ENCODE peak calls at places on chromosomes 7 and 10, in four cellular contexts. Z, B, W and J are unnamed samples.

GRCh38 chr10:96138102-96138501 is 8.0 kb downstream of the ZNF518A start:
- DNase-seq in W (peak; percentile 53), Z (no peak), B (no peak), J (no peak)

GRCh38 chr7:13742719-13743640 is 246.5 kb downstream of the ETV1 start:
- DNase-seq in W (no peak), Z (no peak), B (no peak), J (peak; percentile 39)

GRCh38 chr7:157442456-157442855 is 105.7 kb downstream of the DNAJB6 start:
- DNase-seq in W (no peak), B (no peak), Z (no peak), J (no peak)

GRCh38 chr10:19730071-19730470 is 86.2 kb upstream of the PLXDC2 start:
- DNase-seq in W (no peak), B (no peak), Z (no peak), J (no peak)

GRCh38 chr10:123354521-123354920 is 200.3 kb downstream of the BUB3 start:
- DNase-seq in Z (no peak), B (no peak), W (no peak), J (no peak)

GRCh38 chr7:121186746-121187145 is 142.1 kb upstream of the WNT16 start:
- DNase-seq in W (no peak), Z (no peak), B (no peak), J (no peak)

GRCh38 chr7:106644999-106645398 is 16.0 kb downstream of the CCDC71L start:
- DNase-seq in Z (no peak), B (no peak), W (no peak), J (no peak)

GRCh38 chr7:133528796-133529195 is 275.9 kb downstream of the EXOC4 start:
- DNase-seq in B (no peak), Z (no peak), W (no peak), J (no peak)

GRCh38 chr7:128114806-128115205 is 83.6 kb upstream of the LRRC4 start:
- DNase-seq in Z (no peak), B (no peak), W (no peak), J (no peak)

GRCh38 chr7:10940748-10941358 is 32.8 kb upstream of the PHF14 start:
- DNase-seq in B (no peak), W (no peak), Z (no peak), J (no peak)

GRCh38 chr7:114141415-114141814 is 222.6 kb upstream of the PPP1R3A start:
- DNase-seq in B (no peak), Z (no peak), W (no peak), J (no peak)

GRCh38 chr10:127033569-127034175 is 128.4 kb downstream of the DOCK1 start:
- DNase-seq in W (no peak), Z (no peak), B (peak; percentile 84), J (no peak)

GRCh38 chr7:149662591-149663095 is 110.7 kb downstream of the ZNF467 start:
- DNase-seq in W (peak; percentile 8), B (peak; percentile 75), Z (peak; percentile 81), J (peak; percentile 82)

GRCh38 chr7:27933691-27934565 is 194.0 kb downstream of the TAX1BP1 start:
- DNase-seq in W (no peak), Z (no peak), B (no peak), J (no peak)

GRCh38 chr7:17611611-17612010 is 313.2 kb downstream of the AHR start:
- DNase-seq in W (no peak), B (no peak), Z (no peak), J (no peak)

GRCh38 chr10:129642427-129642826 is 175.4 kb downstream of the MGMT start:
- DNase-seq in Z (no peak), B (peak; percentile 91), W (no peak), J (peak; percentile 10)

GRCh38 chr7:7764515-7765138 is 46.2 kb upstream of the RPA3 start:
- DNase-seq in B (no peak), Z (no peak), W (no peak), J (no peak)

GRCh38 chr10:119250641-119251314 is 43.4 kb downstream of the GRK5 start:
- DNase-seq in W (no peak), Z (no peak), B (no peak), J (no peak)

GRCh38 chr10:113273877-113274829 is 278.7 kb upstream of the HABP2 start:
- DNase-seq in W (no peak), Z (no peak), B (no peak), J (no peak)

GRCh38 chr10:1102392-1102791 is 46.2 kb downstream of the WDR37 start:
- DNase-seq in W (no peak), B (no peak), Z (no peak), J (no peak)

GRCh38 chr10:116548301-116548700 is 2.6 kb downstream of the PNLIP start:
- DNase-seq in W (no peak), Z (no peak), B (no peak), J (no peak)

GRCh38 chr7:99000904-99001442 is 122.6 kb downstream of the TRRAP start:
- DNase-seq in W (no peak), B (no peak), Z (no peak), J (no peak)

GRCh38 chr7:106064836-106065559 is 47.1 kb downstream of the SYPL1 start:
- DNase-seq in W (no peak), Z (no peak), B (peak; percentile 78), J (peak; percentile 82)

GRCh38 chr10:7410306-7410799 is 481 bp downstream of the SFMBT2 start:
- DNase-seq in Z (peak; percentile 43), W (no peak), B (no peak), J (no peak)

GRCh38 chr7:80943342-80943741 is 24.5 kb upstream of the SEMA3C start:
- DNase-seq in B (no peak), Z (no peak), W (no peak), J (no peak)

GRCh38 chr7:107622429-107622828 is 38.2 kb upstream of the SLC26A4 start:
- DNase-seq in B (no peak), W (no peak), Z (no peak), J (no peak)

GRCh38 chr10:22325948-22326702 is 5.2 kb downstream of the BMI1 start:
- DNase-seq in Z (no peak), B (no peak), W (no peak), J (no peak)

GRCh38 chr7:78777844-78778243 is 675.6 kb downstream of the MAGI2 start:
- DNase-seq in Z (no peak), B (no peak), W (no peak), J (no peak)

GRCh38 chr10:110008518-110009339 is 945 bp downstream of the ADD3 start:
- DNase-seq in Z (peak; percentile 11), B (peak; percentile 52), W (no peak), J (no peak)

GRCh38 chr10:73865459-73866442 is 8.6 kb downstream of the CAMK2G start:
- DNase-seq in Z (no peak), W (no peak), B (no peak), J (no peak)

GRCh38 chr10:24851595-24851994 is 100.8 kb downstream of the PRTFDC1 start:
- DNase-seq in Z (no peak), W (no peak), B (no peak), J (no peak)

GRCh38 chr7:135938086-135938485 is 39.1 kb downstream of the MTPN start:
- DNase-seq in W (no peak), B (no peak), Z (peak; percentile 32), J (no peak)

GRCh38 chr10:93816123-93816747 is 58.5 kb downstream of the LGI1 start:
- DNase-seq in Z (peak; percentile 11), B (peak; percentile 9), W (no peak), J (peak; percentile 60)
- TF ChIP-seq ZBTB33 in Z (no peak), B (no peak), W (no peak), J (no peak)

GRCh38 chr10:6162589-6163356 is 40.0 kb upstream of the PFKFB3 start:
- DNase-seq in B (no peak), Z (peak; percentile 48), W (no peak), J (no peak)

GRCh38 chr10:6164271-6165095 is 38.2 kb upstream of the PFKFB3 start:
- DNase-seq in Z (no peak), W (no peak), B (no peak), J (no peak)

GRCh38 chr10:6161913-6162312 is 40.8 kb upstream of the PFKFB3 start:
- DNase-seq in Z (no peak), W (no peak), B (no peak), J (no peak)

GRCh38 chr10:6165221-6165725 is 37.5 kb upstream of the PFKFB3 start:
- DNase-seq in B (no peak), W (no peak), Z (no peak), J (no peak)

GRCh38 chr10:6163364-6164270 is 39.1 kb upstream of the PFKFB3 start:
- DNase-seq in Z (peak; percentile 97), B (no peak), W (peak; percentile 47), J (peak; percentile 69)
- TF ChIP-seq POLR2A in Z (peak; percentile 83), B (no peak), W (peak; percentile 85), J (no peak)

GRCh38 chr10:79488303-79488702 is 24.0 kb upstream of the EIF5AL1 start:
- DNase-seq in W (no peak), B (no peak), Z (no peak), J (peak; percentile 48)
- H3K4me2 ChIP-seq in W (no peak overlapping the region), B (no peak overlapping the region), Z (no peak overlapping the region), J (peak overlapping the region; percentile 75)

GRCh38 chr10:59672150-59672875 is 37.3 kb downstream of the SLC16A9 start:
- DNase-seq in B (no peak), W (no peak), Z (no peak), J (no peak)
- TF ChIP-seq ZBTB33 in B (no peak), W (no peak), Z (no peak), J (no peak)

DNA sequence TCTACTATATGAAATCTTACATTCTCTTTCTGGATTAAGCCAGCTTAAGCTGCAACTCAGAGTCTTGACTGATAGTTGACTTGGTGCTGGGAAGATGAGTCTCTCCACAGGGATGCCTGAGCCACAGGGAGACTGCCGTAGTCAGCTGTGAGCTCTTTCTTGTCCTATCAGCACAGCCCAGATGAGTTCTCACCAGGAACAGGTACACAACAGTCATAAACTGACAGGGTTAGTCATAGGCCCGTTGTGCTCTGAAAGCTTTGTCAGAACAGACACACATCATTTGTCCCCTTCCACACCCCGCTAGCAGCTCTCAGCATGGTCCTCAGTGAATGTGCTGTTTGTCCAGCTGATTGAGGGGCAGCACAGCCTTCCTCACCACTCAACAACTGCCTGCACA is 221.6 kb downstream of the RPS24 start:
- DNase-seq in W (no peak), B (no peak), Z (no peak), J (no peak)
- TF ChIP-seq POLR2A in W (no peak), B (no peak), Z (no peak), J (no peak)

GRCh38 chr10:121595321-121595805 is 2.9 kb downstream of the FGFR2 start:
- DNase-seq in B (no peak), Z (no peak), W (no peak), J (no peak)

GRCh38 chr10:121593676-121594075 is 4.6 kb downstream of the FGFR2 start:
- DNase-seq in W (no peak), B (no peak), Z (no peak), J (no peak)

GRCh38 chr10:121594623-121595320 is 3.5 kb downstream of the FGFR2 start:
- DNase-seq in W (no peak), Z (no peak), B (no peak), J (no peak)

GRCh38 chr10:121593267-121593666 is 5.0 kb downstream of the FGFR2 start:
- DNase-seq in Z (no peak), W (no peak), B (no peak), J (no peak)

DNA sequence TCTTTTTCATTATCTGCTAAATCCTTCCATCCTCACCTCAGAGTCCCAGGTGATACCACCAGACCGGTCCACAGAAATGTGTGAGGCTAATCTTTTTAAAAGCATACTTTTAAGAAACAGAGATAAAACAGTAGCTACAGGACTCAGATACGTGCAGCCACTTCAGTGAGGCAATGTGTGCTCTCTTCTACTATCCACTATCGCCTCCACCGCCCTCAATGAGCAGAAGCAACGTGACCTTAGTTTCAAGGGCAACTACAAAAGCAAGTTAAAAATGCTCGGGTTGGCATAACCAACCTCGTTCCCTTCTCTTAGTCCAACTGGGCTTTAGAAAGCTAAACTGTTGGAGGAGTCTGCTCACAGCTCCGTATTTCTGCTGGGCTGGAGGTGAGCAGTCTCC is 4.2 kb downstream of the FGFR2 start:
- DNase-seq in Z (no peak), B (no peak), W (no peak), J (no peak)
- H3K4me2 ChIP-seq in Z (no peak overlapping the region), B (no peak overlapping the region), W (no peak overlapping the region), J (no peak overlapping the region)